ENCODE peak calls at places on chromosomes 11 and 22, in five cellular contexts. N is GM12878, D is K562, K is GM23338, T is HepG2. Y is an unnamed sample.

GRCh38 chr22:37805878-37806277 is 1.9 kb upstream of the GCAT start:
- DNase-seq in N (no peak), D (no peak), K (no peak), T (no peak), Y (no peak)

GRCh38 chr22:29268511-29269229 is 602 bp downstream of the EWSR1 start:
- DNase-seq in N (no peak), D (peak; percentile 69), K (peak; percentile 48), T (peak; percentile 41), Y (peak; percentile 33)

GRCh38 chr11:90171359-90171758 is 36.9 kb downstream of the NAALAD2 start:
- DNase-seq in N (no peak), D (no peak), K (no peak), T (peak; percentile 79), Y (no peak)

GRCh38 chr22:45742866-45743450 is 71.3 kb downstream of the ATXN10 start:
- DNase-seq in N (no peak), D (no peak), K (no peak), T (peak; percentile 96), Y (no peak)

GRCh38 chr11:48055292-48056132 is 75.2 kb downstream of the PTPRJ start:
- DNase-seq in N (no peak), D (no peak), K (peak; percentile 50), T (peak; percentile 34), Y (no peak)

GRCh38 chr11:122656073-122656630 is 630 bp downstream of the UBASH3B start:
- DNase-seq in N (no peak), D (peak; percentile 55), K (peak; percentile 69), T (no peak), Y (peak; percentile 56)

GRCh38 chr11:36333897-36334296 is 37.8 kb downstream of the PRR5L start:
- DNase-seq in N (no peak), D (peak; percentile 68), K (peak; percentile 92), T (no peak), Y (peak; percentile 52)

GRCh38 chr11:133040289-133040893 is 491.9 kb downstream of the OPCML start:
- DNase-seq in N (no peak), D (no peak), K (no peak), T (no peak), Y (no peak)

GRCh38 chr22:25495286-25495685 is 69.2 kb upstream of the GRK3 start:
- DNase-seq in N (no peak), D (no peak), K (no peak), T (no peak), Y (no peak)

GRCh38 chr11:30631148-30631547 is 45.0 kb upstream of the MPPED2 start:
- DNase-seq in N (no peak), D (no peak), K (no peak), T (no peak), Y (no peak)
- TF ChIP-seq JUNB in N (no peak), D (no peak), K (no peak), T (no peak), Y (no peak)

GRCh38 chr22:18091478-18091877 is 13.7 kb downstream of the PEX26 start:
- DNase-seq in N (no peak), D (no peak), K (no peak), T (no peak), Y (no peak)
- TF ChIP-seq JUNB in N (no peak), D (no peak), K (no peak), T (no peak), Y (no peak)

GRCh38 chr11:69647349-69647748 is 6.4 kb downstream of the CCND1 start:
- DNase-seq in N (no peak), D (no peak), K (no peak), T (no peak), Y (no peak)
- TF ChIP-seq JUNB in N (no peak), D (no peak), K (no peak), T (no peak), Y (no peak)

DNA sequence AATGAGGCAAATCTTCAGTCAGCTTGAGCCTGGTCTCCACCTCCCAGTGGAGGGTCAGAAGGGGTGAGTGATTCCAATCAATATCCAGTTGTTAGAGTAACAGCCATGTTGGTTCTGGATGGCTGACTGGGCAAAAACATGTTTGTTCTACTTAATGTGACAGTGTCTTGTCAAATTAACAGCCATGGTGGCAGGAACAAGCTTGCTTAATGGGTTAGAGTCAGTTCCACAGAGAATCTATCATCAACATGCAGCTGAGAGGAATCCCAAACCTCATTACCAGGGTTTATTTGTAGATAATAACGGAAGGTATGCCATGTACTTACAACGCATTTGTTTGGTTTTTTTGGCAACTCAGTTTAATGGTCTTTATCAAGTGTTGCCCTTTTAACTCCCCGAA is 133.2 kb downstream of the SLC17A6 start:
- DNase-seq in N (no peak), D (no peak), K (no peak), T (no peak), Y (no peak)
- TF ChIP-seq JUNB in N (no peak), D (no peak), K (no peak), T (no peak), Y (no peak)

DNA sequence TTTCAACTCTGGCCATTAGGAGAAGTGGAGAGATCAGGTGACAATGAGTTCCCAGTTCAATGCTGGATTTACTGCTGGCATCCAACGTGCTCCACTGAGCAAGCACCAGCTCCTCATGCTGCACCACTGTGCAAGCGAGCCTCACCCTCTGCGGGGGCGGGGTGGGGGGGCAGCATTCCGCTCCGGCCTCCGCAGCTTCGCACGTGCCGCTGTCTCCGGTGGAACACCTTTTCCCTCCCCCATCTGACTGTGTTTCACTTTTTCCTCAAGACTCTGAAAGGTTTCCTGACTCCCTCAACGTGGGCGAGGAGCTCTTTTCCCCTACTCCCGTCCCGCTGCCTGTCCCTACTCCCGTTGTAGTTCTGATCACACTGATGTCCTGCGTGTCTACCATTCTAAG is 835 bp upstream of the RHOD start:
- DNase-seq in N (no peak), D (peak; percentile 58), K (no peak), T (no peak), Y (no peak)
- TF ChIP-seq JUNB in N (no peak), D (no peak), K (no peak), T (no peak), Y (no peak)